ENCODE peak calls at places on chromosome 14, in nine cellular contexts. O, J, X, P, W, L, F, E and M are unnamed samples.

GRCh38 chr14:103155013-103155412 is 31.8 kb downstream of the TNFAIP2 start:
- DNase-seq in F (no peak), O (no peak), P (no peak), X (no peak), J (no peak), W (no peak), E (no peak), L (no peak), M (no peak)

GRCh38 chr14:90559811-90560492 is 163.1 kb downstream of the CALM1 start:
- DNase-seq in L (no peak), X (no peak), W (no peak), P (no peak), O (no peak), E (no peak), J (no peak), F (no peak), M (no peak)

GRCh38 chr14:87149583-87150354 is 843.2 kb downstream of the GALC start:
- DNase-seq in X (no peak), J (no peak), O (no peak), E (peak), L (peak), F (peak), P (no peak), W (peak), M (no peak)

GRCh38 chr14:31884776-31885379 is 192.2 kb upstream of the ARHGAP5 start:
- DNase-seq in P (no peak), E (no peak), W (peak), F (no peak), L (peak), O (no peak), X (no peak), J (no peak), M (no peak)

GRCh38 chr14:69615471-69616407 is 4.3 kb downstream of the SUSD6 start:
- DNase-seq in F (peak), W (peak), L (peak), O (peak), E (no peak), P (peak), X (peak), J (peak), M (no peak)

GRCh38 chr14:49306152-49306751 is 279.9 kb downstream of the RPS29 start:
- DNase-seq in J (no peak), F (no peak), E (peak), P (no peak), W (peak), O (no peak), L (peak), X (no peak), M (no peak)

GRCh38 chr14:79947440-79947839 is 263.9 kb downstream of the DIO2 start:
- DNase-seq in P (no peak), W (no peak), O (no peak), X (no peak), F (no peak), J (no peak), L (no peak), E (no peak), M (no peak)

GRCh38 chr14:32038876-32039275 is 38.2 kb upstream of the ARHGAP5 start:
- DNase-seq in F (no peak), W (no peak), E (no peak), O (no peak), J (no peak), L (no peak), P (no peak), X (no peak), M (no peak)

GRCh38 chr14:94469261-94469660 is 6.7 kb downstream of the SERPINA9 start:
- DNase-seq in L (no peak), J (no peak), F (no peak), X (no peak), P (no peak), O (no peak), W (no peak), E (no peak), M (no peak)

GRCh38 chr14:24388474-24389179 is 10.2 kb upstream of the NYNRIN start:
- DNase-seq in J (no peak), E (no peak), L (no peak), O (no peak), F (no peak), P (no peak), W (no peak), X (no peak), M (no peak)

GRCh38 chr14:49975286-49975685 is 82.4 kb downstream of the ARF6 start:
- DNase-seq in J (no peak), F (peak), X (no peak), E (no peak), W (peak), L (peak), P (no peak), O (no peak), M (no peak)

GRCh38 chr14:95290769-95291440 is 28.8 kb downstream of the CLMN start:
- DNase-seq in L (no peak), F (no peak), X (peak), O (no peak), E (peak), J (peak), W (no peak), P (no peak), M (no peak)

GRCh38 chr14:22641851-22642250 is 2.3 kb downstream of the OR6J1 start:
- DNase-seq in W (no peak), O (no peak), E (no peak), F (no peak), P (no peak), X (no peak), J (no peak), L (no peak), M (no peak)

GRCh38 chr14:91173221-91173670 is 59.4 kb downstream of the DGLUCY start:
- DNase-seq in F (no peak), E (peak), P (peak), J (peak), O (peak), L (peak), X (peak), W (peak), M (peak)

GRCh38 chr14:67436006-67436866 is 24.3 kb upstream of the PLEK2 start:
- DNase-seq in W (no peak), X (no peak), F (no peak), J (peak), E (peak), P (no peak), L (no peak), O (no peak), M (no peak)
- TF ChIP-seq CTCF in W (no peak), X (no peak), F (no peak), J (no peak), E (peak), P (no peak), L (no peak), O (peak), M (no peak)

GRCh38 chr14:96434040-96434439 is 42.1 kb downstream of the AK7 start:
- DNase-seq in F (no peak), X (no peak), P (no peak), J (no peak), L (no peak), O (no peak), W (no peak), E (no peak), M (no peak)
- TF ChIP-seq CTCF in F (no peak), X (no peak), P (no peak), J (no peak), L (no peak), O (no peak), W (no peak), E (no peak), M (no peak)

GRCh38 chr14:74882103-74882920 is 596 bp downstream of the DLST start:
- DNase-seq in W (peak), J (no peak), P (no peak), F (no peak), O (no peak), L (peak), E (peak), X (peak), M (no peak)
- TF ChIP-seq CTCF in W (no peak), J (no peak), P (no peak), F (no peak), O (no peak), L (no peak), E (no peak), X (no peak), M (no peak)

GRCh38 chr14:93114068-93114710 is 1.5 kb downstream of the ITPK1 start:
- DNase-seq in E (peak), X (peak), F (no peak), L (no peak), J (no peak), P (no peak), O (no peak), W (no peak), M (no peak)

GRCh38 chr14:93115920-93116675 is at the start of gene ITPK1:
- DNase-seq in P (peak), F (no peak), L (peak), W (peak), E (peak), X (peak), O (no peak), J (no peak), M (peak)

GRCh38 chr14:93115069-93115919 is 431 bp downstream of the ITPK1 start:
- DNase-seq in O (peak), E (peak), F (peak), L (peak), X (peak), W (peak), J (peak), P (peak), M (peak)

GRCh38 chr14:93113678-93114067 is 2.1 kb downstream of the ITPK1 start:
- DNase-seq in P (no peak), W (no peak), F (no peak), X (no peak), E (peak), L (no peak), O (no peak), J (no peak), M (no peak)

DNA sequence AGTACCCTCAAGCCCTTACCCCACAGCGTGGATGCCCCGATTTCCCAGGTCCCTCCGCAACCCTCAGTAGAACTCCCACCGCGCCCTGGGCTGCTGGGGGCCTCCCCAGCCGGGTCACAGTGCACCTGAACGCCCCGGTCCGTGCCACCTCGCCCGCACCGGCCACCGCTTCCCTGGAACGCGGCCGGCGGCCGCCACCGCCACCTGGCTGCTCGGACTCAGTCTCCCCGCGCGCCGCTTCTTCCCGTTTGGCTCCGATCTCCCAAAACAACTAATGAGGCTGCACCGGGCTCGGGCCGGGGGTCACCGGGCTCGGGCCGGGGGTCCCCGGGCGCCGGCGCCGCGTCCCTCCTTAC is 1.0 kb downstream of the ITPK1 start:
- DNase-seq in W (no peak), F (no peak), X (peak), P (no peak), L (no peak), J (no peak), E (peak), O (no peak), M (peak)
- TF ChIP-seq CTCF in W (no peak), F (no peak), X (no peak), P (no peak), L (no peak), J (no peak), E (no peak), O (no peak), M (no peak)

GRCh38 chr14:50998612-50999011 is 54.3 kb upstream of the PYGL start:
- DNase-seq in X (no peak), P (no peak), J (no peak), F (no peak), W (no peak), E (no peak), O (no peak), L (no peak), M (no peak)

GRCh38 chr14:50997712-50998111 is 53.4 kb upstream of the PYGL start:
- DNase-seq in E (no peak), L (no peak), J (no peak), P (no peak), X (no peak), F (no peak), O (no peak), W (no peak), M (no peak)

GRCh38 chr14:50999726-51000125 is 55.4 kb upstream of the PYGL start:
- DNase-seq in P (no peak), X (peak), F (no peak), O (no peak), W (no peak), J (no peak), L (no peak), E (no peak), M (no peak)

GRCh38 chr14:51002406-51002984 is 58.2 kb upstream of the PYGL start:
- DNase-seq in L (no peak), J (no peak), X (no peak), F (no peak), O (no peak), W (no peak), P (no peak), E (no peak), M (no peak)

DNA sequence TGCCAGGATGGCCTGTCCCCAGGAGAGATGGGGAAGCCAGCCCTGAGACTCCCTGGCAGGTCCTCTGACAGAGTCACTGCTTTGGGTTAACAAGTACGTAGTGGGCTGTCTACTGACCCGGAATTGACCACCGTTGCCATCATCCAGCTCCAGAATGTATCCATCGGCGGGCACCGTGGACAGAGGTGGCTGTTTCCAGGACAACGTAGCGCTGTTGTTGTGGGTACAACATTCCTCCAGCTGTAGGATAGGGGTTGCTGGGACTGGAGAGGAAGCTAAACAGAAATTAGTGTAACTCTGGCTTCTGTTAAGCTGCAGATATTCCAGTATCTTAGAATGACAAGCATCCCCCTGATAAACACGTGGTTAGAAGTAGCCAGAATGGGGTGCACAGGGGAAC is 56.3 kb upstream of the PYGL start:
- DNase-seq in W (no peak), F (no peak), X (no peak), E (no peak), J (no peak), P (no peak), L (no peak), O (no peak), M (no peak)
- TF ChIP-seq CTCF in W (no peak), F (no peak), X (no peak), E (no peak), J (no peak), P (no peak), L (no peak), O (no peak), M (no peak)

GRCh38 chr14:99793213-99794155 is at the start of gene EML1:
- DNase-seq in X (peak), W (peak), P (peak), O (no peak), J (peak), F (no peak), E (peak), L (peak), M (peak)
- TF ChIP-seq CTCF in X (no peak), W (no peak), P (no peak), O (peak), J (no peak), F (no peak), E (peak), L (no peak), M (no peak)